ENCODE peak calls at places on chromosomes 13 and 19, in five cellular contexts. One of them, this sample, is unnamed.

GRCh38 chr19:35879770-35880317 is 11.5 kb downstream of the APLP1 start:
- DNase-seq in neural progenitor cell: peak
- DNase-seq in stomach: peak
- DNase-seq in AG10803: peak
- DNase-seq in transverse colon: peak
- DNase-seq in this sample: peak

GRCh38 chr19:53989600-53990533 is 1.6 kb upstream of the CACNG6 start:
- DNase-seq in transverse colon: no peak
- DNase-seq in neural progenitor cell: no peak
- DNase-seq in AG10803: no peak
- DNase-seq in stomach: no peak
- DNase-seq in this sample: no peak

GRCh38 chr19:53868091-53868891 is 608 bp downstream of the MYADM start:
- DNase-seq in neural progenitor cell: peak
- DNase-seq in AG10803: peak
- DNase-seq in stomach: peak
- DNase-seq in transverse colon: peak
- DNase-seq in this sample: peak

GRCh38 chr19:19628499-19629134 is 597 bp upstream of the LPAR2 start:
- DNase-seq in stomach: peak
- DNase-seq in neural progenitor cell: peak
- DNase-seq in transverse colon: peak
- DNase-seq in AG10803: peak
- DNase-seq in this sample: peak

GRCh38 chr13:88526186-88526852 is 855.1 kb downstream of the SLITRK5 start:
- DNase-seq in transverse colon: no peak
- DNase-seq in stomach: no peak
- DNase-seq in AG10803: no peak
- DNase-seq in neural progenitor cell: peak
- DNase-seq in this sample: no peak

GRCh38 chr13:75555836-75556235 is 6.2 kb downstream of the UCHL3 start:
- DNase-seq in transverse colon: no peak
- DNase-seq in AG10803: no peak
- DNase-seq in neural progenitor cell: no peak
- DNase-seq in stomach: no peak
- DNase-seq in this sample: no peak

GRCh38 chr19:16373539-16373938 is 48.9 kb downstream of the KLF2 start:
- DNase-seq in stomach: no peak
- DNase-seq in transverse colon: no peak
- DNase-seq in neural progenitor cell: no peak
- DNase-seq in AG10803: no peak
- DNase-seq in this sample: no peak

GRCh38 chr13:33744589-33745369 is 73.2 kb upstream of the RFC3 start:
- DNase-seq in neural progenitor cell: no peak
- DNase-seq in transverse colon: no peak
- DNase-seq in AG10803: peak
- DNase-seq in stomach: no peak
- DNase-seq in this sample: no peak

GRCh38 chr19:46892252-46893179 is 31.7 kb downstream of the ARHGAP35 start:
- DNase-seq in neural progenitor cell: no peak
- DNase-seq in stomach: no peak
- DNase-seq in AG10803: no peak
- DNase-seq in transverse colon: no peak
- DNase-seq in this sample: no peak

GRCh38 chr19:5661483-5661882 is 18.8 kb downstream of the MICOS13 start:
- DNase-seq in transverse colon: no peak
- DNase-seq in stomach: no peak
- DNase-seq in neural progenitor cell: no peak
- DNase-seq in AG10803: no peak
- DNase-seq in this sample: no peak

GRCh38 chr19:55642153-55643002 is 1.1 kb upstream of the ZNF581 start:
- DNase-seq in AG10803: no peak
- DNase-seq in stomach: peak
- DNase-seq in transverse colon: peak
- DNase-seq in neural progenitor cell: peak
- DNase-seq in this sample: peak

GRCh38 chr19:6587093-6587820 is 3.7 kb downstream of the CD70 start:
- DNase-seq in AG10803: peak
- DNase-seq in stomach: no peak
- DNase-seq in neural progenitor cell: peak
- DNase-seq in transverse colon: no peak
- DNase-seq in this sample: peak

GRCh38 chr13:48783181-48783630 is 129.5 kb downstream of the CYSLTR2 start:
- DNase-seq in stomach: peak
- DNase-seq in transverse colon: peak
- DNase-seq in AG10803: peak
- DNase-seq in neural progenitor cell: no peak
- DNase-seq in this sample: no peak
- TF ChIP-seq CTCF in stomach: no peak
- TF ChIP-seq CTCF in transverse colon: no peak
- TF ChIP-seq CTCF in AG10803: no peak
- TF ChIP-seq CTCF in neural progenitor cell: no peak
- TF ChIP-seq CTCF in this sample: no peak

DNA sequence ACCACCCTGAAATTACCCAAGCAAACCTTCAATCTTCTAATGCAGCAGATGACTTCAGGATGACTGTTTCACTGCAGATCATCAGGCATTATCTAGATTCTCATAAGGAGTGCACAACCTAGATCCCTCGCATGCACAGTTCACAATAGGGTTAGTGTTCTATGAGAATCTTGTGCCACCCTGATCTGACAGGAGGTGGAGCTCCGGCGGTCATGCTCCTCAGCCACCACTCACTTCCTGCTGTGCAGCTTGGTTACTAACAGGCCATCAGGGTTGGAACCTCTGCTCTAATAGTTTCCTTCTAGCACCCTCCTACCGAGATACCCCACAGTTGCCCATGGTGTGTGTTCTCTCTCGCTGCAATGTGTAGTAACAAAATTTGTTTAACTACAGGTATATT is 442.8 kb downstream of the FGF14 start:
- DNase-seq in transverse colon: no peak
- DNase-seq in stomach: no peak
- DNase-seq in AG10803: no peak
- DNase-seq in neural progenitor cell: no peak
- DNase-seq in this sample: no peak
- TF ChIP-seq CTCF in transverse colon: no peak
- TF ChIP-seq CTCF in stomach: no peak
- TF ChIP-seq CTCF in AG10803: no peak
- TF ChIP-seq CTCF in neural progenitor cell: no peak
- TF ChIP-seq CTCF in this sample: no peak

GRCh38 chr19:10513223-10513622 is 4.0 kb downstream of the S1PR5 start:
- DNase-seq in stomach: no peak
- DNase-seq in AG10803: no peak
- DNase-seq in neural progenitor cell: no peak
- DNase-seq in transverse colon: no peak
- DNase-seq in this sample: no peak

GRCh38 chr19:10516671-10517286 is 468 bp downstream of the S1PR5 start:
- DNase-seq in stomach: no peak
- DNase-seq in transverse colon: no peak
- DNase-seq in AG10803: peak
- DNase-seq in neural progenitor cell: no peak
- DNase-seq in this sample: no peak

GRCh38 chr19:10516064-10516385 is 1.2 kb downstream of the S1PR5 start:
- DNase-seq in neural progenitor cell: no peak
- DNase-seq in stomach: no peak
- DNase-seq in AG10803: no peak
- DNase-seq in transverse colon: no peak
- DNase-seq in this sample: no peak

GRCh38 chr19:10517361-10517759 is at the start of gene S1PR5:
- DNase-seq in neural progenitor cell: peak
- DNase-seq in stomach: no peak
- DNase-seq in transverse colon: no peak
- DNase-seq in AG10803: no peak
- DNase-seq in this sample: peak

GRCh38 chr19:10514211-10515145 is 2.8 kb downstream of the S1PR5 start:
- DNase-seq in neural progenitor cell: peak
- DNase-seq in stomach: no peak
- DNase-seq in transverse colon: no peak
- DNase-seq in AG10803: no peak
- DNase-seq in this sample: no peak
- TF ChIP-seq CTCF in neural progenitor cell: peak
- TF ChIP-seq CTCF in stomach: no peak
- TF ChIP-seq CTCF in transverse colon: no peak
- TF ChIP-seq CTCF in AG10803: no peak
- TF ChIP-seq CTCF in this sample: no peak

GRCh38 chr19:48830088-48830487 is 6.2 kb downstream of the HSD17B14 start:
- DNase-seq in transverse colon: no peak
- DNase-seq in neural progenitor cell: no peak
- DNase-seq in AG10803: no peak
- DNase-seq in stomach: no peak
- DNase-seq in this sample: no peak

GRCh38 chr19:48830965-48831364 is 5.3 kb downstream of the HSD17B14 start:
- DNase-seq in stomach: no peak
- DNase-seq in AG10803: no peak
- DNase-seq in neural progenitor cell: no peak
- DNase-seq in transverse colon: no peak
- DNase-seq in this sample: no peak

GRCh38 chr19:48821633-48822032 is 10.8 kb upstream of the BCAT2 start:
- DNase-seq in neural progenitor cell: no peak
- DNase-seq in stomach: no peak
- DNase-seq in transverse colon: no peak
- DNase-seq in AG10803: no peak
- DNase-seq in this sample: no peak

GRCh38 chr19:48822514-48822913 is 11.7 kb upstream of the BCAT2 start:
- DNase-seq in transverse colon: no peak
- DNase-seq in stomach: no peak
- DNase-seq in neural progenitor cell: no peak
- DNase-seq in AG10803: no peak
- DNase-seq in this sample: no peak

DNA sequence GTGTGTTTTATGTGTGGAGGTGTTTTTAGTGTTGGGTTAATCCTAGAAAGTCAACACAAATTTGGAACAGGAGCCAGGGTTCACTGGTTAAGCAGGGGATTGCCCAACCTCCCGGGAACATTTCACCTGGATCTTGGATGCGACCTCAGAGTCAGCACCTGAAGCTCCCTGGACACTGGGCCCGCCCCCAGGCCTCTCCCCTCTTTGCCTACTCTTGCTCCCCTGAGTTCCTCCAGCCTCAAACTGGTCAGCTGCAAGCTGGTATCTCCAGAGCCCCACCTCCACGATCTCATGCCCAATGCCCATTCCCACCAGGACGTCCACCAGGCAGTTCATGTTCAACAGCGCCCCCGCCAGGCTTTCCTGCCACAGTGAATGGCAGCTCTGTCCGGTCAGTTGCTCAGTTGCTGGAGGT is 9.7 kb downstream of the HSD17B14 start:
- DNase-seq in stomach: peak
- DNase-seq in transverse colon: peak
- DNase-seq in neural progenitor cell: peak
- DNase-seq in AG10803: no peak
- DNase-seq in this sample: no peak
- TF ChIP-seq CTCF in stomach: no peak
- TF ChIP-seq CTCF in transverse colon: no peak
- TF ChIP-seq CTCF in neural progenitor cell: peak
- TF ChIP-seq CTCF in AG10803: peak
- TF ChIP-seq CTCF in this sample: no peak

GRCh38 chr13:97125051-97125809 is 96.9 kb upstream of the MBNL2 start:
- DNase-seq in stomach: no peak
- DNase-seq in AG10803: peak
- DNase-seq in neural progenitor cell: peak
- DNase-seq in transverse colon: no peak
- DNase-seq in this sample: peak
- TF ChIP-seq CTCF in stomach: no peak
- TF ChIP-seq CTCF in AG10803: no peak
- TF ChIP-seq CTCF in neural progenitor cell: peak
- TF ChIP-seq CTCF in transverse colon: no peak
- TF ChIP-seq CTCF in this sample: no peak

DNA sequence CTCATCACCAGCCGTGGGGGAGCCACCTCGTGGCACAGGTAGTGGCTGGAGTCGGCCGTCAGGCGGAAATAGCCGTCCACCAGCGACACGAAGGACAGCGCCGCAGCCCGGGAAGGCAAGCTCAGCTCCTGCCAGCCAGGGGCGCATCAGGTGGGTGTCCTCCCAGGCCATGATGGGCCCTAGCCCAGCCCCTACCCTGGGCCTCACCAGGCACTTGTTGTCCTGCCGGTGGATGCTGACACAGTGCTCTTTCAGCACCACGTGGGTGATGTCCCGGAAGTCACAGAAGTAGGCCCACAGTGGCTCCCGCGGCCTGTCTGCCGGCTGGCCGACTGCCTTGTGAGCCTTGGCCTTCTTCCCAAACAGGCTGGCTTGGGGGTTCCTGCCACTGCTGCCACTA is 15.7 kb downstream of the TYK2 start:
- DNase-seq in neural progenitor cell: no peak
- DNase-seq in transverse colon: no peak
- DNase-seq in AG10803: no peak
- DNase-seq in stomach: no peak
- DNase-seq in this sample: no peak
- TF ChIP-seq CTCF in neural progenitor cell: no peak
- TF ChIP-seq CTCF in transverse colon: no peak
- TF ChIP-seq CTCF in AG10803: no peak
- TF ChIP-seq CTCF in stomach: no peak
- TF ChIP-seq CTCF in this sample: no peak

This sample was measured in nephron progenitor cell.